ENCODE peak calls at places on chromosome 20, in ten cellular contexts. G is H9, K is heart right ventricle, S is tibial artery, U is ascending aorta, T is endothelial cell, F is cardiac fibroblast, J is A549, B is lower lobe of right lung, E is choroid plexus epithelial cell. W is an unnamed sample.

GRCh38 chr20:51494241-51495110 is 48.0 kb downstream of the NFATC2 start:
- DNase-seq in E (no peak), J (no peak), S (no peak), K (no peak), U (no peak), B (no peak), F (no peak), T (no peak), G (no peak), W (no peak)

GRCh38 chr20:57071283-57071701 is 195.1 kb downstream of the BMP7 start:
- DNase-seq in U (no peak), F (no peak), E (no peak), G (peak; percentile 72), T (no peak), S (no peak), K (no peak), B (no peak), J (no peak), W (peak; percentile 38)

GRCh38 chr20:34581341-34582189 is 23.0 kb downstream of the MAP1LC3A start:
- DNase-seq in T (no peak), F (peak; percentile 82), G (no peak), B (no peak), U (peak; percentile 64), S (peak; percentile 43), E (peak; percentile 67), J (no peak), K (no peak), W (no peak)

GRCh38 chr20:31740208-31740607 is 1.1 kb downstream of the TPX2 start:
- DNase-seq in S (no peak), E (peak; percentile 58), T (no peak), J (no peak), K (no peak), G (no peak), B (no peak), F (peak; percentile 76), U (no peak), W (no peak)

GRCh38 chr20:24768977-24769675 is 179.9 kb upstream of the CST7 start:
- DNase-seq in B (no peak), F (no peak), E (no peak), S (no peak), K (no peak), T (no peak), G (peak; percentile 16), J (no peak), U (peak; percentile 37), W (no peak)

GRCh38 chr20:44594730-44595129 is 12.4 kb downstream of the PKIG start:
- DNase-seq in K (peak; percentile 48), E (peak; percentile 75), T (no peak), F (peak; percentile 88), B (no peak), J (peak; percentile 65), S (peak; percentile 69), U (no peak), G (no peak), W (no peak)

GRCh38 chr20:25338112-25339023 is 52.3 kb downstream of the ABHD12 start:
- DNase-seq in B (no peak), G (peak; percentile 9), U (no peak), F (no peak), E (peak; percentile 37), T (no peak), J (peak; percentile 35), K (no peak), S (no peak), W (no peak)

GRCh38 chr20:24497851-24498250 is 28.4 kb downstream of the SYNDIG1 start:
- DNase-seq in T (no peak), E (peak; percentile 93), S (no peak), B (no peak), K (no peak), J (no peak), G (peak; percentile 2), U (no peak), F (peak; percentile 22), W (no peak)

GRCh38 chr20:34544109-34544793 is 14.3 kb upstream of the MAP1LC3A start:
- DNase-seq in T (no peak), U (no peak), B (peak; percentile 44), S (no peak), K (no peak), G (peak; percentile 52), J (no peak), E (peak; percentile 16), F (no peak), W (no peak)

GRCh38 chr20:46375771-46376170 is 30.6 kb downstream of the ELMO2 start:
- DNase-seq in F (peak; percentile 47), B (no peak), U (no peak), T (no peak), S (no peak), G (no peak), J (no peak), E (peak; percentile 35), K (no peak), W (no peak)

GRCh38 chr20:25308671-25309394 is 60.9 kb downstream of the PYGB start:
- DNase-seq in E (peak; percentile 93), F (peak; percentile 85), U (no peak), S (no peak), B (peak; percentile 49), K (no peak), G (no peak), J (peak; percentile 85), T (no peak), W (no peak)

GRCh38 chr20:45352729-45353128 is 4.5 kb upstream of the SDC4 start:
- DNase-seq in U (no peak), F (no peak), E (no peak), K (no peak), S (no peak), T (no peak), B (no peak), G (no peak), J (no peak), W (no peak)

DNA sequence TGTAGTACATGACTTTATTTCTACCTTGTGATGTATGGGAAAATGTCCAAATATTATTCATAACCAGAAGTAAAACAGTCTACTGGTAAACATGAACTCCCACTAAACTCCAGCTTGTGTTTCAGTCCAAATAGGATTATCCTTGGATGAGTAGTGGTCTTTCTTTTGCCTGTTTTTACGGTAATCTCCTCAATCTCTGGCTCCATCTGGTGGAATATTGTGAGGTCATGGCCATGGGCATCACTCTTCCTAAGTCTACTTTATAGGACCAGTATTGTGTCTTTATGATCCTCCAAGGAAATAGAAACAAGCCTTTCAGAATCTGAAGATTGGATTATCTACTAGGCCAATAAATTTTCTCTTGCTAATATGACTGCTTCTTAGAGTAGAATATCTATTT is 505.0 kb downstream of the BMP2 start:
- DNase-seq in B (no peak), G (no peak), J (no peak), U (no peak), K (no peak), E (peak; percentile 53), S (no peak), T (no peak), F (peak; percentile 14), W (no peak)
- TF ChIP-seq CTCF in B (no peak), G (peak; percentile 69), J (no peak), U (no peak), K (peak; percentile 38), E (peak; percentile 71), S (no peak), T (no peak), F (peak; percentile 22), W (peak; percentile 47)

GRCh38 chr20:61047515-61047914 is 204.5 kb upstream of the CDH4 start:
- DNase-seq in G (no peak), E (no peak), S (no peak), J (no peak), U (no peak), B (no peak), T (no peak), K (no peak), F (no peak), W (no peak)

GRCh38 chr20:61048292-61048691 is 203.8 kb upstream of the CDH4 start:
- DNase-seq in G (no peak), T (no peak), K (no peak), S (no peak), U (no peak), F (no peak), E (no peak), J (no peak), B (no peak), W (no peak)

GRCh38 chr20:61052195-61052594 is 199.9 kb upstream of the CDH4 start:
- DNase-seq in S (no peak), K (no peak), E (no peak), J (no peak), U (no peak), F (no peak), G (no peak), B (no peak), T (no peak), W (no peak)

GRCh38 chr20:61050491-61050890 is 201.6 kb upstream of the CDH4 start:
- DNase-seq in U (no peak), J (no peak), K (no peak), F (no peak), G (no peak), B (no peak), T (no peak), S (no peak), E (no peak), W (no peak)

DNA sequence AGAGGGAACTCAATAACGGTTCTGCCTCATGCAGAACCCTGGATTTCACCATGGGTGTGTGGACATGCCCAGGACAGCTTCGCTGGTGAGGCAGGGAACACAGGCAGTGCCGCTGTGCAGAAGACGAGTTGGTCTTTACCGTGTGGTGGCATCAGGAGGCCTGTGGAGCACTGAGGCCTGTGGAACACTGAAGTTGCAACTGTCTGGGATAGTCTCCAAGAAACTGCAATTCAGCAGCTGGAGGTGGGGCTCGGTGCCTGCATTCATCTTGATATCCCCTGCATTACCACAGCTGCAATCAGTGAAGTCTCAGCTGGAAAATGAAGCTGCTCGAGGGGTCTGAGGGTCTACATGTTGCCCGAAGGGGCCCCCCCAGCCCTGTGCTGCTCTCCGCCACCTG is 202.4 kb upstream of the CDH4 start:
- DNase-seq in K (no peak), E (no peak), T (no peak), J (no peak), G (no peak), S (no peak), U (no peak), F (no peak), B (no peak), W (no peak)
- TF ChIP-seq CTCF in K (no peak), E (no peak), T (no peak), J (no peak), G (no peak), S (no peak), U (no peak), F (no peak), B (no peak), W (no peak)

DNA sequence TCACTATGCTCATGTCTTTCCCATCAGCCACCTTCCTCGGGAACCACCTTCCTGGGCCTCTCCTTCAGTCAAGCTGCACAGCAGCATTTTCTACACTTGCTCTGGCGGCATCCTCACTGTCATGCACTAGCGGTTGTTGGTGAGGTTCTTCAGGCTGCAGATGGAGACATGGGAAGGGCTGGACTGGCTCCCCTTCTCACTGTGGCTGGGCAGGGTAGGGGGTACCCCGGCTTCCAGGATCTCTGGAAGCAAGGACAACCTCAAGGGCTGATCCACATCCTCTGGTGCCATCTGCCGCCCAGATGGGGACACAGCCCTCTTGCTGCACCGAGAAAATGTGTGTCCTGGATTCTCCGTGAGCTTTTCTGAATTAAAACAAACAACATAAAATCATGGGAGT is 180.1 kb upstream of the RNF24 start:
- DNase-seq in E (peak; percentile 53), J (peak; percentile 61), T (peak; percentile 20), B (no peak), F (peak; percentile 22), U (no peak), K (no peak), G (peak; percentile 63), S (no peak), W (peak; percentile 52)
- TF ChIP-seq CTCF in E (peak; percentile 70), J (peak; percentile 80), T (no peak), B (peak; percentile 26), F (peak; percentile 42), U (no peak), K (peak; percentile 54), G (peak; percentile 78), S (no peak), W (peak; percentile 52)

GRCh38 chr20:41334452-41335421 is 5.9 kb upstream of the LPIN3 start:
- DNase-seq in S (no peak), F (no peak), B (no peak), J (no peak), T (no peak), G (no peak), E (peak; percentile 42), K (no peak), U (no peak), W (no peak)
- TF ChIP-seq CTCF in S (no peak), F (no peak), B (no peak), J (no peak), T (no peak), G (no peak), E (no peak), K (peak; percentile 7), U (no peak), W (no peak)

W was measured in nephron progenitor cell.